ENCODE peak calls at places on chromosomes 4 and X, in six cellular contexts. One of them, this sample, is unnamed.

GRCh38 chr4:159012381-159012780 is 90.5 kb upstream of the RAPGEF2 start:
- DNase-seq in stimulated activated CD4-positive, alpha-beta T cell treated with anti-CD3 and anti-CD28 coated beads, TNF-alpha, amount 100 ng/mL, for 48 hours: no peak
- DNase-seq in mammary epithelial cell: peak
- DNase-seq in anterior cingulate cortex: no peak
- DNase-seq in activated B cell treated with CpG ODN at 0.5 μM for 24 hours: no peak
- DNase-seq in activated CD8-positive, alpha-beta memory T cell treated with anti-CD3 and anti-CD28 coated beads for 1 hour: no peak
- DNase-seq in this sample: no peak

GRCh38 chr4:150769235-150769634 is 187.3 kb downstream of the MAB21L2 start:
- DNase-seq in mammary epithelial cell: peak
- DNase-seq in stimulated activated CD4-positive, alpha-beta T cell treated with anti-CD3 and anti-CD28 coated beads, TNF-alpha, amount 100 ng/mL, for 48 hours: no peak
- DNase-seq in activated CD8-positive, alpha-beta memory T cell treated with anti-CD3 and anti-CD28 coated beads for 1 hour: no peak
- DNase-seq in activated B cell treated with CpG ODN at 0.5 μM for 24 hours: no peak
- DNase-seq in anterior cingulate cortex: no peak
- DNase-seq in this sample: no peak

GRCh38 chrX:100928660-100929613 is at the start of gene XKRX:
- DNase-seq in mammary epithelial cell: peak
- DNase-seq in activated B cell treated with CpG ODN at 0.5 μM for 24 hours: peak
- DNase-seq in anterior cingulate cortex: no peak
- DNase-seq in activated CD8-positive, alpha-beta memory T cell treated with anti-CD3 and anti-CD28 coated beads for 1 hour: peak
- DNase-seq in stimulated activated CD4-positive, alpha-beta T cell treated with anti-CD3 and anti-CD28 coated beads, TNF-alpha, amount 100 ng/mL, for 48 hours: peak
- DNase-seq in this sample: no peak

GRCh38 chr4:153987291-153987690 is 198.4 kb upstream of the SFRP2 start:
- DNase-seq in activated B cell treated with CpG ODN at 0.5 μM for 24 hours: no peak
- DNase-seq in mammary epithelial cell: peak
- DNase-seq in stimulated activated CD4-positive, alpha-beta T cell treated with anti-CD3 and anti-CD28 coated beads, TNF-alpha, amount 100 ng/mL, for 48 hours: no peak
- DNase-seq in anterior cingulate cortex: no peak
- DNase-seq in activated CD8-positive, alpha-beta memory T cell treated with anti-CD3 and anti-CD28 coated beads for 1 hour: no peak
- DNase-seq in this sample: no peak

GRCh38 chr4:7206385-7206784 is 14.0 kb downstream of the SORCS2 start:
- DNase-seq in activated CD8-positive, alpha-beta memory T cell treated with anti-CD3 and anti-CD28 coated beads for 1 hour: no peak
- DNase-seq in anterior cingulate cortex: no peak
- DNase-seq in stimulated activated CD4-positive, alpha-beta T cell treated with anti-CD3 and anti-CD28 coated beads, TNF-alpha, amount 100 ng/mL, for 48 hours: no peak
- DNase-seq in mammary epithelial cell: no peak
- DNase-seq in activated B cell treated with CpG ODN at 0.5 μM for 24 hours: no peak
- DNase-seq in this sample: no peak

GRCh38 chr4:111879539-111879938 is 265.7 kb upstream of the FAM241A start:
- DNase-seq in mammary epithelial cell: no peak
- DNase-seq in stimulated activated CD4-positive, alpha-beta T cell treated with anti-CD3 and anti-CD28 coated beads, TNF-alpha, amount 100 ng/mL, for 48 hours: no peak
- DNase-seq in activated CD8-positive, alpha-beta memory T cell treated with anti-CD3 and anti-CD28 coated beads for 1 hour: no peak
- DNase-seq in anterior cingulate cortex: no peak
- DNase-seq in activated B cell treated with CpG ODN at 0.5 μM for 24 hours: no peak
- DNase-seq in this sample: no peak

GRCh38 chr4:40940764-40941163 is 191.0 kb downstream of the NSUN7 start:
- DNase-seq in stimulated activated CD4-positive, alpha-beta T cell treated with anti-CD3 and anti-CD28 coated beads, TNF-alpha, amount 100 ng/mL, for 48 hours: no peak
- DNase-seq in activated CD8-positive, alpha-beta memory T cell treated with anti-CD3 and anti-CD28 coated beads for 1 hour: no peak
- DNase-seq in activated B cell treated with CpG ODN at 0.5 μM for 24 hours: no peak
- DNase-seq in mammary epithelial cell: no peak
- DNase-seq in anterior cingulate cortex: no peak
- DNase-seq in this sample: no peak

GRCh38 chr4:20217951-20218350 is 33.8 kb upstream of the SLIT2 start:
- DNase-seq in stimulated activated CD4-positive, alpha-beta T cell treated with anti-CD3 and anti-CD28 coated beads, TNF-alpha, amount 100 ng/mL, for 48 hours: no peak
- DNase-seq in anterior cingulate cortex: no peak
- DNase-seq in activated CD8-positive, alpha-beta memory T cell treated with anti-CD3 and anti-CD28 coated beads for 1 hour: no peak
- DNase-seq in activated B cell treated with CpG ODN at 0.5 μM for 24 hours: no peak
- DNase-seq in mammary epithelial cell: no peak
- DNase-seq in this sample: no peak

GRCh38 chr4:31995943-31996901 is 1276.1 kb downstream of the PCDH7 start:
- DNase-seq in anterior cingulate cortex: no peak
- DNase-seq in activated B cell treated with CpG ODN at 0.5 μM for 24 hours: no peak
- DNase-seq in mammary epithelial cell: no peak
- DNase-seq in stimulated activated CD4-positive, alpha-beta T cell treated with anti-CD3 and anti-CD28 coated beads, TNF-alpha, amount 100 ng/mL, for 48 hours: no peak
- DNase-seq in activated CD8-positive, alpha-beta memory T cell treated with anti-CD3 and anti-CD28 coated beads for 1 hour: no peak
- DNase-seq in this sample: no peak

GRCh38 chrX:37666516-37666915 is 19.1 kb upstream of the XK start:
- DNase-seq in anterior cingulate cortex: no peak
- DNase-seq in activated CD8-positive, alpha-beta memory T cell treated with anti-CD3 and anti-CD28 coated beads for 1 hour: no peak
- DNase-seq in activated B cell treated with CpG ODN at 0.5 μM for 24 hours: no peak
- DNase-seq in stimulated activated CD4-positive, alpha-beta T cell treated with anti-CD3 and anti-CD28 coated beads, TNF-alpha, amount 100 ng/mL, for 48 hours: no peak
- DNase-seq in mammary epithelial cell: no peak
- DNase-seq in this sample: no peak

GRCh38 chr4:57404463-57404862 is 294.3 kb upstream of the IGFBP7 start:
- DNase-seq in activated CD8-positive, alpha-beta memory T cell treated with anti-CD3 and anti-CD28 coated beads for 1 hour: no peak
- DNase-seq in anterior cingulate cortex: no peak
- DNase-seq in mammary epithelial cell: no peak
- DNase-seq in activated B cell treated with CpG ODN at 0.5 μM for 24 hours: no peak
- DNase-seq in stimulated activated CD4-positive, alpha-beta T cell treated with anti-CD3 and anti-CD28 coated beads, TNF-alpha, amount 100 ng/mL, for 48 hours: no peak
- DNase-seq in this sample: no peak

GRCh38 chr4:88792268-88792781 is 94.7 kb upstream of the NAP1L5 start:
- DNase-seq in activated CD8-positive, alpha-beta memory T cell treated with anti-CD3 and anti-CD28 coated beads for 1 hour: no peak
- DNase-seq in mammary epithelial cell: peak
- DNase-seq in stimulated activated CD4-positive, alpha-beta T cell treated with anti-CD3 and anti-CD28 coated beads, TNF-alpha, amount 100 ng/mL, for 48 hours: no peak
- DNase-seq in activated B cell treated with CpG ODN at 0.5 μM for 24 hours: no peak
- DNase-seq in anterior cingulate cortex: no peak
- DNase-seq in this sample: no peak

GRCh38 chr4:103067841-103068547 is 8.6 kb downstream of the SLC9B2 start:
- DNase-seq in mammary epithelial cell: peak
- DNase-seq in activated CD8-positive, alpha-beta memory T cell treated with anti-CD3 and anti-CD28 coated beads for 1 hour: no peak
- DNase-seq in activated B cell treated with CpG ODN at 0.5 μM for 24 hours: no peak
- DNase-seq in anterior cingulate cortex: no peak
- DNase-seq in stimulated activated CD4-positive, alpha-beta T cell treated with anti-CD3 and anti-CD28 coated beads, TNF-alpha, amount 100 ng/mL, for 48 hours: no peak
- DNase-seq in this sample: no peak

GRCh38 chrX:38220024-38220935 is at the start of gene SRPX:
- DNase-seq in anterior cingulate cortex: no peak
- DNase-seq in activated B cell treated with CpG ODN at 0.5 μM for 24 hours: no peak
- DNase-seq in activated CD8-positive, alpha-beta memory T cell treated with anti-CD3 and anti-CD28 coated beads for 1 hour: no peak
- DNase-seq in stimulated activated CD4-positive, alpha-beta T cell treated with anti-CD3 and anti-CD28 coated beads, TNF-alpha, amount 100 ng/mL, for 48 hours: no peak
- DNase-seq in mammary epithelial cell: peak
- DNase-seq in this sample: no peak

GRCh38 chrX:17859609-17860178 is 1.4 kb downstream of the RAI2 start:
- DNase-seq in anterior cingulate cortex: no peak
- DNase-seq in activated B cell treated with CpG ODN at 0.5 μM for 24 hours: no peak
- DNase-seq in mammary epithelial cell: no peak
- DNase-seq in stimulated activated CD4-positive, alpha-beta T cell treated with anti-CD3 and anti-CD28 coated beads, TNF-alpha, amount 100 ng/mL, for 48 hours: no peak
- DNase-seq in activated CD8-positive, alpha-beta memory T cell treated with anti-CD3 and anti-CD28 coated beads for 1 hour: no peak
- DNase-seq in this sample: no peak

GRCh38 chrX:128928636-128929035 is 594.7 kb downstream of the SMARCA1 start:
- DNase-seq in activated B cell treated with CpG ODN at 0.5 μM for 24 hours: no peak
- DNase-seq in mammary epithelial cell: no peak
- DNase-seq in stimulated activated CD4-positive, alpha-beta T cell treated with anti-CD3 and anti-CD28 coated beads, TNF-alpha, amount 100 ng/mL, for 48 hours: no peak
- DNase-seq in activated CD8-positive, alpha-beta memory T cell treated with anti-CD3 and anti-CD28 coated beads for 1 hour: no peak
- DNase-seq in anterior cingulate cortex: no peak
- DNase-seq in this sample: no peak

GRCh38 chr4:1238676-1239000 is 10.3 kb downstream of the CTBP1 start:
- DNase-seq in activated B cell treated with CpG ODN at 0.5 μM for 24 hours: no peak
- DNase-seq in activated CD8-positive, alpha-beta memory T cell treated with anti-CD3 and anti-CD28 coated beads for 1 hour: no peak
- DNase-seq in stimulated activated CD4-positive, alpha-beta T cell treated with anti-CD3 and anti-CD28 coated beads, TNF-alpha, amount 100 ng/mL, for 48 hours: no peak
- DNase-seq in anterior cingulate cortex: no peak
- DNase-seq in mammary epithelial cell: no peak
- DNase-seq in this sample: no peak

GRCh38 chr4:24657768-24658617 is 73.6 kb upstream of the DHX15 start:
- DNase-seq in stimulated activated CD4-positive, alpha-beta T cell treated with anti-CD3 and anti-CD28 coated beads, TNF-alpha, amount 100 ng/mL, for 48 hours: no peak
- DNase-seq in activated CD8-positive, alpha-beta memory T cell treated with anti-CD3 and anti-CD28 coated beads for 1 hour: no peak
- DNase-seq in mammary epithelial cell: peak
- DNase-seq in anterior cingulate cortex: no peak
- DNase-seq in activated B cell treated with CpG ODN at 0.5 μM for 24 hours: no peak
- DNase-seq in this sample: no peak

GRCh38 chr4:80049402-80049801 is 23.6 kb downstream of the ANTXR2 start:
- DNase-seq in mammary epithelial cell: no peak
- DNase-seq in activated CD8-positive, alpha-beta memory T cell treated with anti-CD3 and anti-CD28 coated beads for 1 hour: no peak
- DNase-seq in anterior cingulate cortex: no peak
- DNase-seq in activated B cell treated with CpG ODN at 0.5 μM for 24 hours: no peak
- DNase-seq in stimulated activated CD4-positive, alpha-beta T cell treated with anti-CD3 and anti-CD28 coated beads, TNF-alpha, amount 100 ng/mL, for 48 hours: no peak
- DNase-seq in this sample: no peak

GRCh38 chr4:41709844-41710481 is 38.6 kb downstream of the PHOX2B start:
- DNase-seq in activated B cell treated with CpG ODN at 0.5 μM for 24 hours: no peak
- DNase-seq in activated CD8-positive, alpha-beta memory T cell treated with anti-CD3 and anti-CD28 coated beads for 1 hour: no peak
- DNase-seq in anterior cingulate cortex: no peak
- DNase-seq in mammary epithelial cell: peak
- DNase-seq in stimulated activated CD4-positive, alpha-beta T cell treated with anti-CD3 and anti-CD28 coated beads, TNF-alpha, amount 100 ng/mL, for 48 hours: no peak
- DNase-seq in this sample: no peak

GRCh38 chr4:18508801-18509200 is 487.2 kb upstream of the LCORL start:
- DNase-seq in stimulated activated CD4-positive, alpha-beta T cell treated with anti-CD3 and anti-CD28 coated beads, TNF-alpha, amount 100 ng/mL, for 48 hours: no peak
- DNase-seq in anterior cingulate cortex: no peak
- DNase-seq in mammary epithelial cell: no peak
- DNase-seq in activated B cell treated with CpG ODN at 0.5 μM for 24 hours: no peak
- DNase-seq in activated CD8-positive, alpha-beta memory T cell treated with anti-CD3 and anti-CD28 coated beads for 1 hour: no peak
- DNase-seq in this sample: no peak

GRCh38 chrX:39950035-39950688 is 147.6 kb downstream of the BCOR start:
- DNase-seq in activated CD8-positive, alpha-beta memory T cell treated with anti-CD3 and anti-CD28 coated beads for 1 hour: no peak
- DNase-seq in mammary epithelial cell: peak
- DNase-seq in anterior cingulate cortex: no peak
- DNase-seq in activated B cell treated with CpG ODN at 0.5 μM for 24 hours: no peak
- DNase-seq in stimulated activated CD4-positive, alpha-beta T cell treated with anti-CD3 and anti-CD28 coated beads, TNF-alpha, amount 100 ng/mL, for 48 hours: no peak
- DNase-seq in this sample: no peak

GRCh38 chrX:2676794-2677675 is 14.1 kb upstream of the CD99 start:
- DNase-seq in anterior cingulate cortex: no peak
- DNase-seq in stimulated activated CD4-positive, alpha-beta T cell treated with anti-CD3 and anti-CD28 coated beads, TNF-alpha, amount 100 ng/mL, for 48 hours: no peak
- DNase-seq in activated CD8-positive, alpha-beta memory T cell treated with anti-CD3 and anti-CD28 coated beads for 1 hour: no peak
- DNase-seq in mammary epithelial cell: no peak
- DNase-seq in activated B cell treated with CpG ODN at 0.5 μM for 24 hours: no peak
- DNase-seq in this sample: no peak

GRCh38 chrX:45765726-45766125 is 565.0 kb upstream of the DIPK2B start:
- DNase-seq in anterior cingulate cortex: no peak
- DNase-seq in activated B cell treated with CpG ODN at 0.5 μM for 24 hours: no peak
- DNase-seq in activated CD8-positive, alpha-beta memory T cell treated with anti-CD3 and anti-CD28 coated beads for 1 hour: no peak
- DNase-seq in stimulated activated CD4-positive, alpha-beta T cell treated with anti-CD3 and anti-CD28 coated beads, TNF-alpha, amount 100 ng/mL, for 48 hours: no peak
- DNase-seq in mammary epithelial cell: no peak
- DNase-seq in this sample: no peak

GRCh38 chrX:69024287-69024686 is 141.0 kb downstream of the PJA1 start:
- DNase-seq in activated B cell treated with CpG ODN at 0.5 μM for 24 hours: no peak
- DNase-seq in mammary epithelial cell: no peak
- DNase-seq in anterior cingulate cortex: no peak
- DNase-seq in activated CD8-positive, alpha-beta memory T cell treated with anti-CD3 and anti-CD28 coated beads for 1 hour: no peak
- DNase-seq in stimulated activated CD4-positive, alpha-beta T cell treated with anti-CD3 and anti-CD28 coated beads, TNF-alpha, amount 100 ng/mL, for 48 hours: no peak
- DNase-seq in this sample: no peak

GRCh38 chrX:150032742-150033141 is 94.5 kb upstream of the EOLA2 start:
- DNase-seq in mammary epithelial cell: peak
- DNase-seq in activated B cell treated with CpG ODN at 0.5 μM for 24 hours: no peak
- DNase-seq in activated CD8-positive, alpha-beta memory T cell treated with anti-CD3 and anti-CD28 coated beads for 1 hour: no peak
- DNase-seq in anterior cingulate cortex: no peak
- DNase-seq in stimulated activated CD4-positive, alpha-beta T cell treated with anti-CD3 and anti-CD28 coated beads, TNF-alpha, amount 100 ng/mL, for 48 hours: no peak
- DNase-seq in this sample: no peak

GRCh38 chr4:74953647-74954046 is 20.7 kb downstream of the PARM1 start:
- DNase-seq in activated B cell treated with CpG ODN at 0.5 μM for 24 hours: no peak
- DNase-seq in mammary epithelial cell: no peak
- DNase-seq in stimulated activated CD4-positive, alpha-beta T cell treated with anti-CD3 and anti-CD28 coated beads, TNF-alpha, amount 100 ng/mL, for 48 hours: no peak
- DNase-seq in anterior cingulate cortex: no peak
- DNase-seq in activated CD8-positive, alpha-beta memory T cell treated with anti-CD3 and anti-CD28 coated beads for 1 hour: no peak
- DNase-seq in this sample: no peak

GRCh38 chrX:97309717-97310116 is 426.0 kb downstream of the RPA4 start:
- DNase-seq in mammary epithelial cell: no peak
- DNase-seq in activated CD8-positive, alpha-beta memory T cell treated with anti-CD3 and anti-CD28 coated beads for 1 hour: no peak
- DNase-seq in stimulated activated CD4-positive, alpha-beta T cell treated with anti-CD3 and anti-CD28 coated beads, TNF-alpha, amount 100 ng/mL, for 48 hours: no peak
- DNase-seq in activated B cell treated with CpG ODN at 0.5 μM for 24 hours: no peak
- DNase-seq in anterior cingulate cortex: no peak
- DNase-seq in this sample: no peak

GRCh38 chrX:19670321-19670750 is 155.0 kb upstream of the MAP3K15 start:
- DNase-seq in mammary epithelial cell: no peak
- DNase-seq in anterior cingulate cortex: no peak
- DNase-seq in activated B cell treated with CpG ODN at 0.5 μM for 24 hours: no peak
- DNase-seq in stimulated activated CD4-positive, alpha-beta T cell treated with anti-CD3 and anti-CD28 coated beads, TNF-alpha, amount 100 ng/mL, for 48 hours: no peak
- DNase-seq in activated CD8-positive, alpha-beta memory T cell treated with anti-CD3 and anti-CD28 coated beads for 1 hour: no peak
- DNase-seq in this sample: no peak

GRCh38 chr4:68855771-68856170 is 40.0 kb downstream of the UGT2B10 start:
- DNase-seq in stimulated activated CD4-positive, alpha-beta T cell treated with anti-CD3 and anti-CD28 coated beads, TNF-alpha, amount 100 ng/mL, for 48 hours: no peak
- DNase-seq in activated B cell treated with CpG ODN at 0.5 μM for 24 hours: no peak
- DNase-seq in anterior cingulate cortex: no peak
- DNase-seq in mammary epithelial cell: no peak
- DNase-seq in activated CD8-positive, alpha-beta memory T cell treated with anti-CD3 and anti-CD28 coated beads for 1 hour: no peak
- DNase-seq in this sample: no peak

GRCh38 chr4:151738706-151739105 is 22.1 kb downstream of the GATB start:
- DNase-seq in stimulated activated CD4-positive, alpha-beta T cell treated with anti-CD3 and anti-CD28 coated beads, TNF-alpha, amount 100 ng/mL, for 48 hours: no peak
- DNase-seq in activated CD8-positive, alpha-beta memory T cell treated with anti-CD3 and anti-CD28 coated beads for 1 hour: no peak
- DNase-seq in mammary epithelial cell: no peak
- DNase-seq in anterior cingulate cortex: no peak
- DNase-seq in activated B cell treated with CpG ODN at 0.5 μM for 24 hours: no peak
- DNase-seq in this sample: no peak

GRCh38 chr4:118410143-118410542 is 57.3 kb upstream of the PRSS12 start:
- DNase-seq in anterior cingulate cortex: no peak
- DNase-seq in activated B cell treated with CpG ODN at 0.5 μM for 24 hours: no peak
- DNase-seq in activated CD8-positive, alpha-beta memory T cell treated with anti-CD3 and anti-CD28 coated beads for 1 hour: no peak
- DNase-seq in mammary epithelial cell: peak
- DNase-seq in stimulated activated CD4-positive, alpha-beta T cell treated with anti-CD3 and anti-CD28 coated beads, TNF-alpha, amount 100 ng/mL, for 48 hours: no peak
- DNase-seq in this sample: no peak

GRCh38 chrX:129653985-129654651 is 638 bp downstream of the APLN start:
- DNase-seq in activated CD8-positive, alpha-beta memory T cell treated with anti-CD3 and anti-CD28 coated beads for 1 hour: no peak
- DNase-seq in anterior cingulate cortex: no peak
- DNase-seq in stimulated activated CD4-positive, alpha-beta T cell treated with anti-CD3 and anti-CD28 coated beads, TNF-alpha, amount 100 ng/mL, for 48 hours: no peak
- DNase-seq in mammary epithelial cell: peak
- DNase-seq in activated B cell treated with CpG ODN at 0.5 μM for 24 hours: no peak
- DNase-seq in this sample: no peak

GRCh38 chrX:112786076-112786475 is 54.6 kb downstream of the AMOT start:
- DNase-seq in anterior cingulate cortex: no peak
- DNase-seq in activated CD8-positive, alpha-beta memory T cell treated with anti-CD3 and anti-CD28 coated beads for 1 hour: no peak
- DNase-seq in stimulated activated CD4-positive, alpha-beta T cell treated with anti-CD3 and anti-CD28 coated beads, TNF-alpha, amount 100 ng/mL, for 48 hours: no peak
- DNase-seq in activated B cell treated with CpG ODN at 0.5 μM for 24 hours: no peak
- DNase-seq in mammary epithelial cell: no peak
- DNase-seq in this sample: no peak

GRCh38 chr4:79623125-79623905 is 215.3 kb upstream of the GK2 start:
- DNase-seq in mammary epithelial cell: no peak
- DNase-seq in activated B cell treated with CpG ODN at 0.5 μM for 24 hours: no peak
- DNase-seq in activated CD8-positive, alpha-beta memory T cell treated with anti-CD3 and anti-CD28 coated beads for 1 hour: no peak
- DNase-seq in stimulated activated CD4-positive, alpha-beta T cell treated with anti-CD3 and anti-CD28 coated beads, TNF-alpha, amount 100 ng/mL, for 48 hours: no peak
- DNase-seq in anterior cingulate cortex: no peak
- DNase-seq in this sample: no peak

This sample was measured in cerebellar nuclear complex.